ENCODE peak calls at places on chromosomes 13 and 19, in eight cellular contexts. A, O, Q, W, K, J, Z and L are unnamed samples.

GRCh38 chr19:10861118-10861651 is 10.2 kb upstream of the CARM1 start:
- DNase-seq in A (no peak), O (no peak), Q (no peak), W (no peak), K (peak; percentile 33), J (no peak), Z (no peak), L (no peak)

GRCh38 chr19:50912727-50913716 is 1.8 kb upstream of the KLK4 start:
- DNase-seq in A (no peak), O (no peak), Q (no peak), W (no peak), K (no peak), J (no peak), Z (no peak), L (no peak)

GRCh38 chr19:29564574-29565005 is 38.8 kb downstream of the VSTM2B start:
- DNase-seq in A (no peak), O (peak; percentile 56), Q (peak; percentile 36), W (no peak), K (no peak), J (no peak), Z (no peak), L (no peak)

GRCh38 chr19:29622191-29623070 is 16.3 kb downstream of the POP4 start:
- DNase-seq in A (no peak), O (no peak), Q (no peak), W (no peak), K (peak; percentile 27), J (no peak), Z (no peak), L (no peak)

GRCh38 chr13:48508001-48508400 is 24.9 kb downstream of the RCBTB2 start:
- DNase-seq in A (no peak), O (no peak), Q (no peak), W (no peak), K (no peak), J (no peak), Z (no peak), L (no peak)

GRCh38 chr19:2537544-2537943 is 61.6 kb downstream of the GADD45B start:
- DNase-seq in A (no peak), O (no peak), Q (no peak), W (no peak), K (no peak), J (no peak), Z (no peak), L (no peak)

GRCh38 chr13:22837980-22838615 is 342.7 kb upstream of the SGCG start:
- DNase-seq in A (no peak), O (no peak), Q (no peak), W (no peak), K (no peak), J (no peak), Z (no peak), L (no peak)

GRCh38 chr13:58165617-58166016 is 534.1 kb downstream of the PCDH17 start:
- DNase-seq in A (no peak), O (no peak), Q (no peak), W (no peak), K (no peak), J (no peak), Z (no peak), L (no peak)

GRCh38 chr19:11420894-11421606 is 1.9 kb upstream of the RGL3 start:
- DNase-seq in A (no peak), O (no peak), Q (no peak), W (no peak), K (no peak), J (no peak), Z (no peak), L (no peak)

GRCh38 chr13:52353116-52353718 is 52.8 kb downstream of the THSD1 start:
- DNase-seq in A (no peak), O (no peak), Q (no peak), W (peak; percentile 49), K (peak; percentile 82), J (no peak), Z (no peak), L (no peak)

GRCh38 chr13:49297338-49297737 is 49.6 kb downstream of the CDADC1 start:
- DNase-seq in A (no peak), O (no peak), Q (no peak), W (no peak), K (no peak), J (no peak), Z (no peak), L (no peak)

GRCh38 chr19:15285896-15286591 is 46.3 kb downstream of the BRD4 start:
- DNase-seq in A (no peak), O (no peak), Q (no peak), W (no peak), K (no peak), J (no peak), Z (no peak), L (no peak)

GRCh38 chr13:26914624-26915023 is 154.0 kb upstream of the GPR12 start:
- DNase-seq in A (no peak), O (peak; percentile 40), Q (peak; percentile 12), W (no peak), K (peak; percentile 2), J (no peak), Z (no peak), L (no peak)

GRCh38 chr19:48588670-48589399 is 17.7 kb upstream of the SPACA4 start:
- DNase-seq in A (peak; percentile 96), O (peak; percentile 98), Q (peak; percentile 87), W (peak; percentile 47), K (peak; percentile 76), J (peak; percentile 89), Z (peak; percentile 96), L (peak; percentile 85)

GRCh38 chr13:52830946-52831345 is 17.5 kb downstream of the PCDH8 start:
- DNase-seq in A (no peak), O (no peak), Q (no peak), W (no peak), K (no peak), J (no peak), Z (no peak), L (no peak)

GRCh38 chr13:50721664-50721976 is 121.9 kb downstream of the DLEU7 start:
- DNase-seq in A (no peak), O (no peak), Q (no peak), W (no peak), K (no peak), J (no peak), Z (no peak), L (no peak)

GRCh38 chr19:47019431-47020041 is at the start of gene NPAS1:
- DNase-seq in A (no peak), O (no peak), Q (no peak), W (no peak), K (no peak), J (no peak), Z (peak; percentile 41), L (no peak)

GRCh38 chr13:23427342-23428182 is 5.9 kb downstream of the SACS start:
- DNase-seq in A (no peak), O (no peak), Q (no peak), W (peak; percentile 59), K (peak; percentile 91), J (no peak), Z (no peak), L (no peak)

GRCh38 chr13:94860981-94861407 is 148.6 kb upstream of the SOX21 start:
- DNase-seq in A (no peak), O (no peak), Q (no peak), W (no peak), K (peak; percentile 21), J (no peak), Z (no peak), L (no peak)

GRCh38 chr19:55387736-55388497 is 2.2 kb downstream of the RPL28 start:
- DNase-seq in A (no peak), O (no peak), Q (no peak), W (no peak), K (no peak), J (no peak), Z (no peak), L (no peak)

GRCh38 chr19:35236638-35237400 is 8.3 kb upstream of the FAM187B start:
- DNase-seq in A (no peak), O (peak; percentile 46), Q (no peak), W (no peak), K (no peak), J (no peak), Z (no peak), L (no peak)
- TF ChIP-seq CTCF in A (peak; percentile 24), O (no peak), Q (no peak), W (no peak), K (peak; percentile 9), J (no peak), Z (no peak), L (no peak)

GRCh38 chr13:30805132-30805537 is 69.8 kb downstream of the ALOX5AP start:
- DNase-seq in A (no peak), O (peak; percentile 49), Q (no peak), W (no peak), K (no peak), J (no peak), Z (no peak), L (no peak)

GRCh38 chr13:30803791-30804190 is 68.4 kb downstream of the ALOX5AP start:
- DNase-seq in A (no peak), O (peak; percentile 81), Q (no peak), W (no peak), K (no peak), J (no peak), Z (no peak), L (no peak)

GRCh38 chr13:30802953-30803478 is 67.7 kb downstream of the ALOX5AP start:
- DNase-seq in A (peak; percentile 94), O (peak; percentile 97), Q (peak; percentile 88), W (peak; percentile 40), K (peak; percentile 83), J (peak; percentile 90), Z (peak; percentile 92), L (peak; percentile 63)

GRCh38 chr13:30805603-30806011 is 70.3 kb downstream of the ALOX5AP start:
- DNase-seq in A (no peak), O (peak; percentile 88), Q (no peak), W (no peak), K (no peak), J (peak; percentile 62), Z (peak; percentile 44), L (no peak)

GRCh38 chr13:30804474-30804873 is 69.1 kb downstream of the ALOX5AP start:
- DNase-seq in A (no peak), O (peak; percentile 66), Q (no peak), W (no peak), K (no peak), J (peak; percentile 59), Z (peak; percentile 43), L (no peak)
- TF ChIP-seq CTCF in A (no peak), O (no peak), Q (no peak), W (peak; percentile 12), K (no peak), J (peak; percentile 38), Z (peak; percentile 37), L (no peak)

DNA sequence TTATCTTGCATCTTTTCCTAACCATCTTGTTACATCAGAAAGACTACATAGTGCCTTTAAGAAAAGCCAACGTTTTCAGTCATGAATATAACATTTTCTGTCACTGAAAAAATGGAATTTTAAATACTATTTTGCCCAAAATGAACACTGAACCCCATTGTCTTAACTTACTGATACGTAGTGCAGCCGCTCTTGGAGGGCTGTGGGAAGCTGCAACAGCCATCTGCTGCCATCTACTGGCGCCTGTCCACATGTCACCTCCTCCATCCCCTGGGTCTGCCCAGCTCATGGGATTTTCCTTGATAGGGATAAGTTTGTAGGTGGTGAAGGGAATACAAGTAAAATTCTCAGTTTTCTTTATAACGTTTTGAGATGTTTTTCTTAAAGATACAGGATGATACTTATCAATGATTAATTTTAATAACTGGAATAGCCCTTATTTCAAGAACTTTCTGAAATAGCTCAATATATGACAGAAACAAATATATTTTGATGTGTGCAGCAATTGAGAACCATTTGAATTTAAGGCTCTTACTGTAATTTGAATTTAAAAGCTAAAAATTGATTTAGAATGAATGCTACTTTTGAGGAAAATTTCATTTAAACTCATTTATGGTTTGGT is 73.7 kb downstream of the GGACT start:
- DNase-seq in A (peak; percentile 88), O (peak; percentile 95), Q (no peak), W (peak; percentile 44), K (peak; percentile 64), J (peak; percentile 86), Z (peak; percentile 87), L (peak; percentile 65)
- TF ChIP-seq CTCF in A (peak; percentile 97), O (no peak), Q (peak; percentile 70), W (peak; percentile 97), K (peak; percentile 97), J (peak; percentile 90), Z (peak; percentile 72), L (no peak)

GRCh38 chr13:98405107-98405571 is 171.8 kb downstream of the STK24 start:
- DNase-seq in A (no peak), O (peak; percentile 49), Q (no peak), W (no peak), K (peak; percentile 52), J (peak; percentile 62), Z (peak; percentile 33), L (no peak)
- TF ChIP-seq CTCF in A (no peak), O (no peak), Q (no peak), W (no peak), K (no peak), J (no peak), Z (no peak), L (no peak)